ENCODE peak calls at places on chromosomes 4 and X, in ten cellular contexts. X, O, I, L, R, V, Q, W, N and M are unnamed samples.

GRCh38 chr4:27129871-27130277 is 269.2 kb downstream of the STIM2 start:
- DNase-seq in V (no peak), L (peak; percentile 57), O (no peak), Q (no peak), W (no peak), N (no peak), X (no peak), R (no peak), I (no peak), M (no peak)

GRCh38 chr4:176788971-176789370 is 3.8 kb downstream of the VEGFC start:
- DNase-seq in O (no peak), L (no peak), V (no peak), I (no peak), W (no peak), X (no peak), Q (no peak), N (no peak), R (no peak), M (no peak)

GRCh38 chrX:155188786-155189185 is 27.5 kb upstream of the VBP1 start:
- DNase-seq in Q (no peak), O (no peak), L (no peak), W (no peak), N (no peak), V (no peak), X (no peak), I (no peak), R (no peak), M (no peak)

GRCh38 chrX:94123062-94123461 is 449.1 kb downstream of the FAM133A start:
- DNase-seq in R (no peak), O (no peak), W (no peak), L (no peak), I (no peak), Q (peak; percentile 18), X (no peak), N (no peak), V (no peak), M (no peak)

GRCh38 chrX:9272166-9272565 is 192.7 kb upstream of the TBL1X start:
- DNase-seq in W (no peak), R (no peak), V (no peak), Q (no peak), I (no peak), O (no peak), N (no peak), L (no peak), X (no peak), M (peak; percentile 20)

GRCh38 chrX:112841114-112841819 is 636 bp upstream of the AMOT start:
- DNase-seq in Q (peak; percentile 59), L (peak; percentile 88), R (peak; percentile 43), X (peak; percentile 80), I (peak; percentile 88), V (peak; percentile 86), O (peak; percentile 96), N (peak; percentile 71), W (peak; percentile 74), M (peak; percentile 75)

GRCh38 chr4:52640808-52641595 is 18.1 kb downstream of the USP46 start:
- DNase-seq in R (no peak), W (no peak), Q (peak; percentile 88), I (no peak), L (no peak), N (no peak), O (no peak), X (no peak), V (no peak), M (peak; percentile 65)

GRCh38 chr4:148265627-148266026 is 176.6 kb downstream of the NR3C2 start:
- DNase-seq in R (peak; percentile 8), V (no peak), I (no peak), W (no peak), L (no peak), N (no peak), Q (no peak), O (no peak), X (no peak), M (no peak)

GRCh38 chrX:15328821-15329220 is 6.5 kb downstream of the PIGA start:
- DNase-seq in Q (no peak), V (no peak), X (no peak), N (no peak), O (no peak), R (no peak), W (no peak), L (no peak), I (no peak), M (no peak)

GRCh38 chr4:120703908-120704307 is 218.6 kb downstream of the PRDM5 start:
- DNase-seq in L (no peak), R (no peak), I (no peak), N (no peak), V (no peak), W (no peak), X (no peak), Q (no peak), O (no peak), M (peak; percentile 87)

GRCh38 chrX:2548731-2549423 is 48.1 kb upstream of the DHRSX start:
- DNase-seq in W (no peak), X (no peak), L (no peak), O (no peak), Q (no peak), R (no peak), V (no peak), N (peak; percentile 44), I (no peak), M (no peak)
- TF ChIP-seq CTCF in W (no peak), X (no peak), L (no peak), O (peak; percentile 47), Q (no peak), R (peak; percentile 31), V (no peak), N (no peak), I (no peak), M (no peak)

GRCh38 chr4:86496094-86497060 is 97.7 kb upstream of the PTPN13 start:
- DNase-seq in L (no peak), O (peak; percentile 61), N (peak; percentile 25), R (no peak), I (no peak), V (no peak), X (no peak), W (peak; percentile 15), Q (peak; percentile 81), M (peak; percentile 75)

GRCh38 chr4:86497980-86498379 is 96.1 kb upstream of the PTPN13 start:
- DNase-seq in V (no peak), Q (no peak), R (no peak), N (no peak), W (no peak), O (peak; percentile 43), X (no peak), L (no peak), I (no peak), M (peak; percentile 16)

GRCh38 chr4:86500527-86500926 is 93.6 kb upstream of the PTPN13 start:
- DNase-seq in L (no peak), Q (peak; percentile 55), V (no peak), X (no peak), O (no peak), W (no peak), N (no peak), I (no peak), R (no peak), M (no peak)

GRCh38 chr4:86497131-86497530 is 97.0 kb upstream of the PTPN13 start:
- DNase-seq in Q (peak; percentile 67), R (no peak), L (peak; percentile 50), V (no peak), I (no peak), N (no peak), W (no peak), X (no peak), O (no peak), M (peak; percentile 28)

DNA sequence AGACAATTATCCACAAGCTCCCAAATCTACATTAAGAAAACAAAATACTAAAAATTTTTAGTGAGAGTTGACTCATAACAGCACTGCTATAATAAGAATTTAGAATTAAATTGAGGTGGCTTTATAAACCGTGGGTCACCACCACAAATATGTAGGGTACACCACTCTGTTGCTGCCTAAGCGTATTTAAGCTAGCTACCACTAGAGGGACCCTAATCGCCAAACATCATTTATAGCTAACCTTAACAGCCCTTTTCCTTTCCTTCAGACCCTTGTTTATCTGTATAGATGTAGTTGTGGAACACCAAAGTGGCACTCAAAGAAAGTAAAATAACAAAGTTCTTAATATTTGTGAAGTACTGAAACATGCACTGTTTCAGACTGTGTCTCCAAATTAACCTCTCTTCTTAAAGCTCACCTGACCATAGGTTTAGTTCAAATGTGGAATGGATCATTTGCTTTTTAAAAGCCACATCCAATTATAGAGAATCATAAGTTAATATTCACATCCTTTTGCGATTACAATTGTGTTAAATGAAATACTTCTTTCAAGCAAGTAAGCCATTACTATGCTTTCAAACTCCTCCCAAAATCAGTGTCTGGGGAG is 95.5 kb upstream of the PTPN13 start:
- DNase-seq in N (no peak), O (peak; percentile 75), V (no peak), L (no peak), X (no peak), I (no peak), Q (peak; percentile 60), R (peak; percentile 7), W (peak; percentile 13), M (peak; percentile 74)
- TF ChIP-seq CTCF in N (peak; percentile 55), O (peak; percentile 87), V (peak; percentile 85), L (peak; percentile 80), X (peak; percentile 86), I (peak; percentile 69), Q (peak; percentile 73), R (peak; percentile 69), W (peak; percentile 75), M (peak; percentile 76)

GRCh38 chrX:130261494-130261893 is 7.2 kb downstream of the ZNF280C start:
- DNase-seq in L (no peak), I (no peak), O (no peak), W (no peak), R (no peak), X (no peak), N (no peak), V (no peak), Q (no peak), M (no peak)

GRCh38 chrX:130268500-130269170 is at the start of gene ZNF280C:
- DNase-seq in L (peak; percentile 93), O (peak; percentile 84), Q (peak; percentile 84), X (peak; percentile 80), W (peak; percentile 74), N (peak; percentile 76), V (peak; percentile 87), I (peak; percentile 94), R (peak; percentile 75), M (peak; percentile 94)

GRCh38 chrX:130264573-130264972 is 4.1 kb downstream of the ZNF280C start:
- DNase-seq in O (no peak), I (no peak), V (no peak), L (no peak), N (no peak), X (no peak), W (no peak), Q (peak; percentile 46), R (no peak), M (peak; percentile 10)

GRCh38 chrX:130260316-130260715 is 8.4 kb downstream of the ZNF280C start:
- DNase-seq in N (no peak), L (no peak), W (no peak), I (no peak), R (no peak), V (no peak), X (no peak), Q (no peak), O (no peak), M (no peak)

GRCh38 chrX:130263016-130263415 is 5.7 kb downstream of the ZNF280C start:
- DNase-seq in N (no peak), R (no peak), Q (no peak), V (no peak), W (no peak), O (no peak), X (no peak), L (no peak), I (no peak), M (peak; percentile 5)
- TF ChIP-seq CTCF in N (no peak), R (no peak), Q (no peak), V (no peak), W (no peak), O (no peak), X (no peak), L (no peak), I (no peak), M (no peak)

GRCh38 chr4:21879187-21879586 is 69.4 kb downstream of the KCNIP4 start:
- DNase-seq in X (no peak), W (peak; percentile 15), O (peak; percentile 54), I (no peak), V (no peak), R (peak; percentile 5), L (no peak), Q (no peak), N (peak; percentile 68), M (peak; percentile 67)
- TF ChIP-seq CTCF in X (no peak), W (no peak), O (peak; percentile 47), I (no peak), V (no peak), R (no peak), L (no peak), Q (no peak), N (no peak), M (peak; percentile 45)